ENCODE peak calls at places on chromosome 16, in ten cellular contexts. U, H, L, J, E, V, I, C, A and P are unnamed samples.

GRCh38 chr16:68732068-68732680 is 4.9 kb upstream of the CDH1 start:
- DNase-seq in U (no peak), H (no peak), L (peak), J (peak), E (peak), V (no peak), I (no peak), C (peak), A (peak), P (no peak)

GRCh38 chr16:2042666-2043295 is 4.9 kb downstream of the NTHL1 start:
- DNase-seq in U (no peak), H (no peak), L (peak), J (no peak), E (peak), V (no peak), I (no peak), C (no peak), A (no peak), P (no peak)

GRCh38 chr16:24178496-24178895 is 77.6 kb upstream of the CACNG3 start:
- DNase-seq in U (no peak), H (no peak), L (no peak), J (no peak), E (no peak), V (no peak), I (peak), C (no peak), A (no peak), P (no peak)

GRCh38 chr16:15672514-15673167 is 22.6 kb downstream of the NDE1 start:
- DNase-seq in U (peak), H (peak), L (peak), J (peak), E (no peak), V (peak), I (peak), C (peak), A (no peak), P (peak)

GRCh38 chr16:67187175-67187900 is 2.6 kb downstream of the EXOC3L1 start:
- DNase-seq in U (no peak), H (no peak), L (no peak), J (no peak), E (no peak), V (no peak), I (no peak), C (no peak), A (peak), P (no peak)

GRCh38 chr16:81740163-81740562 is 38.9 kb upstream of the PLCG2 start:
- DNase-seq in U (no peak), H (no peak), L (no peak), J (no peak), E (no peak), V (no peak), I (no peak), C (no peak), A (no peak), P (no peak)

GRCh38 chr16:87267566-87267965 is 49.6 kb downstream of the C16orf95 start:
- DNase-seq in U (no peak), H (no peak), L (no peak), J (no peak), E (no peak), V (no peak), I (no peak), C (no peak), A (no peak), P (no peak)

GRCh38 chr16:81401035-81401950 is 43.3 kb upstream of the CMIP start:
- DNase-seq in U (peak), H (peak), L (peak), J (no peak), E (no peak), V (no peak), I (no peak), C (peak), A (no peak), P (peak)

GRCh38 chr16:19232988-19233387 is 52.5 kb upstream of the CLEC19A start:
- DNase-seq in U (no peak), H (no peak), L (peak), J (no peak), E (no peak), V (no peak), I (no peak), C (no peak), A (no peak), P (no peak)

GRCh38 chr16:68640972-68641371 is 4.1 kb upstream of the CDH3 start:
- DNase-seq in U (no peak), H (peak), L (no peak), J (no peak), E (no peak), V (no peak), I (no peak), C (peak), A (no peak), P (no peak)

GRCh38 chr16:84699147-84699711 is 571 bp upstream of the USP10 start:
- DNase-seq in U (no peak), H (no peak), L (no peak), J (peak), E (no peak), V (no peak), I (no peak), C (peak), A (no peak), P (no peak)

GRCh38 chr16:88363239-88363891 is 19.4 kb upstream of the ZNF469 start:
- DNase-seq in U (no peak), H (no peak), L (no peak), J (no peak), E (no peak), V (no peak), I (no peak), C (no peak), A (no peak), P (no peak)

GRCh38 chr16:25785361-25785760 is 93.6 kb downstream of the HS3ST4 start:
- DNase-seq in U (no peak), H (no peak), L (no peak), J (no peak), E (no peak), V (no peak), I (no peak), C (no peak), A (no peak), P (no peak)

GRCh38 chr16:3637371-3637923 is 17.0 kb upstream of the DNASE1 start:
- DNase-seq in U (no peak), H (peak), L (no peak), J (no peak), E (peak), V (peak), I (peak), C (peak), A (no peak), P (no peak)

GRCh38 chr16:68367034-68367433 is 56.2 kb downstream of the PRMT7 start:
- DNase-seq in U (no peak), H (peak), L (peak), J (peak), E (peak), V (peak), I (peak), C (peak), A (peak), P (peak)

GRCh38 chr16:29760567-29761279 is 14.9 kb upstream of the C16orf54 start:
- DNase-seq in U (no peak), H (no peak), L (peak), J (no peak), E (no peak), V (no peak), I (no peak), C (no peak), A (no peak), P (no peak)

GRCh38 chr16:85683363-85683762 is 5.4 kb downstream of the GINS2 start:
- DNase-seq in U (no peak), H (no peak), L (no peak), J (no peak), E (no peak), V (no peak), I (no peak), C (no peak), A (peak), P (no peak)

GRCh38 chr16:88352261-88353200 is 30.2 kb upstream of the ZNF469 start:
- DNase-seq in U (no peak), H (no peak), L (no peak), J (no peak), E (no peak), V (no peak), I (no peak), C (peak), A (peak), P (no peak)

GRCh38 chr16:51114369-51114768 is 36.7 kb downstream of the SALL1 start:
- DNase-seq in U (no peak), H (no peak), L (no peak), J (no peak), E (no peak), V (no peak), I (no peak), C (no peak), A (no peak), P (no peak)

GRCh38 chr16:82096641-82097040 is 61.6 kb downstream of the HSD17B2 start:
- DNase-seq in U (no peak), H (no peak), L (no peak), J (no peak), E (no peak), V (no peak), I (no peak), C (no peak), A (no peak), P (no peak)

GRCh38 chr16:78292726-78293380 is 193.4 kb downstream of the WWOX start:
- DNase-seq in U (no peak), H (no peak), L (no peak), J (peak), E (peak), V (no peak), I (no peak), C (no peak), A (no peak), P (no peak)

GRCh38 chr16:4106516-4106915 is 9.7 kb downstream of the ADCY9 start:
- DNase-seq in U (no peak), H (no peak), L (no peak), J (no peak), E (no peak), V (no peak), I (no peak), C (no peak), A (no peak), P (no peak)

GRCh38 chr16:54135361-54136275 is 151.0 kb downstream of the IRX3 start:
- DNase-seq in U (peak), H (peak), L (no peak), J (no peak), E (no peak), V (no peak), I (no peak), C (peak), A (no peak), P (peak)

GRCh38 chr16:88759245-88759975 is 25.6 kb downstream of the PIEZO1 start:
- DNase-seq in U (no peak), H (peak), L (no peak), J (no peak), E (peak), V (peak), I (peak), C (no peak), A (no peak), P (peak)

GRCh38 chr16:46882940-46883307 is 1.2 kb upstream of the GPT2 start:
- DNase-seq in U (no peak), H (no peak), L (no peak), J (no peak), E (no peak), V (no peak), I (no peak), C (no peak), A (no peak), P (no peak)

GRCh38 chr16:23742761-23743160 is 12.1 kb upstream of the CHP2 start:
- DNase-seq in U (no peak), H (no peak), L (no peak), J (no peak), E (no peak), V (no peak), I (no peak), C (no peak), A (no peak), P (no peak)